ENCODE peak calls at places on chromosomes 11 and 22, in five cellular contexts. M is ACHN, Q is GDM1, U is GM23248, H is cardiac septum. C is an unnamed sample.

GRCh38 chr11:91326751-91327150 is 897.9 kb upstream of the FAT3 start:
- DNase-seq in U (no peak), M (no peak), H (no peak), Q (no peak), C (no peak)

GRCh38 chr11:128397362-128397761 is 190.0 kb downstream of the ETS1 start:
- DNase-seq in Q (no peak), M (no peak), U (no peak), H (no peak), C (no peak)

GRCh38 chr11:47348859-47349258 is 3.6 kb downstream of the MYBPC3 start:
- DNase-seq in M (peak; percentile 21), H (no peak), Q (peak; percentile 23), U (peak; percentile 31), C (peak; percentile 47)

GRCh38 chr11:94623120-94623735 is 56.1 kb downstream of the PIWIL4 start:
- DNase-seq in H (no peak), U (peak; percentile 74), Q (peak; percentile 58), M (peak; percentile 73), C (peak; percentile 79)

GRCh38 chr22:30605449-30606110 is 1.4 kb upstream of the TCN2 start:
- DNase-seq in H (no peak), U (peak; percentile 68), Q (no peak), M (peak; percentile 65), C (peak; percentile 79)

GRCh38 chr11:113904379-113905101 is at the start of gene HTR3B:
- DNase-seq in H (no peak), U (no peak), Q (no peak), M (no peak), C (no peak)

GRCh38 chr22:36329217-36330078 is 58.3 kb downstream of the MYH9 start:
- DNase-seq in M (peak; percentile 96), H (no peak), Q (peak; percentile 63), U (peak; percentile 72), C (peak; percentile 83)

GRCh38 chr11:87019582-87020271 is 18.0 kb upstream of the TMEM135 start:
- DNase-seq in Q (no peak), H (no peak), M (no peak), U (no peak), C (no peak)

GRCh38 chr22:19598054-19598855 is 74.0 kb upstream of the CLDN5 start:
- DNase-seq in H (no peak), Q (no peak), U (peak; percentile 19), M (no peak), C (no peak)

GRCh38 chr11:96246718-96247540 is 96.1 kb downstream of the MAML2 start:
- DNase-seq in H (no peak), U (peak; percentile 81), Q (no peak), M (no peak), C (peak; percentile 32)

GRCh38 chr11:96338910-96339703 is 3.9 kb downstream of the MAML2 start:
- DNase-seq in Q (peak; percentile 69), H (no peak), M (peak; percentile 43), U (peak; percentile 91), C (peak; percentile 21)

GRCh38 chr22:40679964-40680818 is 907 bp downstream of the MCHR1 start:
- DNase-seq in M (no peak), Q (no peak), U (peak; percentile 39), H (no peak), C (peak; percentile 28)

GRCh38 chr11:94315664-94316063 is 11.3 kb downstream of the IZUMO1R start:
- DNase-seq in H (no peak), M (no peak), Q (no peak), U (peak; percentile 24), C (no peak)

GRCh38 chr11:36210529-36210928 is 78.7 kb downstream of the COMMD9 start:
- DNase-seq in U (no peak), H (no peak), M (no peak), Q (no peak), C (no peak)

GRCh38 chr11:109739374-109739773 is 317.4 kb downstream of the C11orf87 start:
- DNase-seq in Q (no peak), H (no peak), M (no peak), U (peak; percentile 42), C (peak; percentile 33)

GRCh38 chr11:111541209-111542061 is 915 bp downstream of the LAYN start:
- DNase-seq in U (peak; percentile 77), Q (no peak), M (no peak), H (no peak), C (peak; percentile 72)

GRCh38 chr11:2471048-2471803 is 26.4 kb downstream of the KCNQ1 start:
- DNase-seq in H (peak; percentile 51), U (no peak), M (no peak), Q (no peak), C (peak; percentile 2)

GRCh38 chr11:27672836-27673464 is 27.3 kb downstream of the BDNF start:
- DNase-seq in U (peak; percentile 72), Q (no peak), H (no peak), M (no peak), C (no peak)

GRCh38 chr22:26762503-26763170 is 105.2 kb downstream of the MIAT start:
- DNase-seq in U (peak; percentile 43), H (no peak), M (no peak), Q (no peak), C (no peak)

GRCh38 chr11:96049426-96049825 is 125.5 kb upstream of the MTMR2 start:
- DNase-seq in M (no peak), Q (no peak), U (peak; percentile 90), H (no peak), C (peak; percentile 33)

GRCh38 chr11:128757886-128758612 is 64.2 kb downstream of the FLI1 start:
- DNase-seq in U (no peak), M (no peak), H (no peak), Q (no peak), C (no peak)

GRCh38 chr11:114163830-114164401 is 104.4 kb downstream of the ZBTB16 start:
- DNase-seq in M (no peak), U (no peak), Q (no peak), H (no peak), C (no peak)